ENCODE peak calls at places on chromosomes 11 and 22, in seven cellular contexts. One of them, this sample, is unnamed.

GRCh38 chr22:43481528-43482309 is 69.9 kb downstream of the MPPED1 start:
- DNase-seq in kidney: peak
- DNase-seq in stomach: peak
- DNase-seq in CD8-positive, alpha-beta T cell: peak
- DNase-seq in WTC11: no peak
- DNase-seq in astrocyte of the cerebellum: no peak
- DNase-seq in SK-N-SH: no peak
- DNase-seq in this sample: peak

GRCh38 chr11:114075891-114076441 is 16.5 kb downstream of the ZBTB16 start:
- DNase-seq in kidney: no peak
- DNase-seq in SK-N-SH: peak
- DNase-seq in CD8-positive, alpha-beta T cell: no peak
- DNase-seq in astrocyte of the cerebellum: peak
- DNase-seq in stomach: no peak
- DNase-seq in WTC11: peak
- DNase-seq in this sample: peak

GRCh38 chr22:50118557-50119168 is 28.9 kb downstream of the MOV10L1 start:
- DNase-seq in WTC11: no peak
- DNase-seq in CD8-positive, alpha-beta T cell: no peak
- DNase-seq in kidney: no peak
- DNase-seq in stomach: no peak
- DNase-seq in astrocyte of the cerebellum: peak
- DNase-seq in SK-N-SH: no peak
- DNase-seq in this sample: no peak

GRCh38 chr22:40189979-40190378 is 12.3 kb downstream of the TNRC6B start:
- DNase-seq in WTC11: no peak
- DNase-seq in CD8-positive, alpha-beta T cell: no peak
- DNase-seq in astrocyte of the cerebellum: no peak
- DNase-seq in SK-N-SH: no peak
- DNase-seq in kidney: no peak
- DNase-seq in stomach: no peak
- DNase-seq in this sample: no peak

GRCh38 chr22:21448627-21449416 is 18.4 kb upstream of the TMEM191C start:
- DNase-seq in astrocyte of the cerebellum: no peak
- DNase-seq in SK-N-SH: no peak
- DNase-seq in kidney: peak
- DNase-seq in WTC11: no peak
- DNase-seq in CD8-positive, alpha-beta T cell: no peak
- DNase-seq in stomach: peak
- DNase-seq in this sample: no peak

GRCh38 chr11:44872556-44872955 is 78.1 kb downstream of the TP53I11 start:
- DNase-seq in SK-N-SH: no peak
- DNase-seq in WTC11: no peak
- DNase-seq in kidney: no peak
- DNase-seq in CD8-positive, alpha-beta T cell: no peak
- DNase-seq in stomach: no peak
- DNase-seq in astrocyte of the cerebellum: no peak
- DNase-seq in this sample: no peak

GRCh38 chr11:32438883-32439487 is 3.6 kb upstream of the WT1 start:
- DNase-seq in WTC11: no peak
- DNase-seq in CD8-positive, alpha-beta T cell: no peak
- DNase-seq in kidney: no peak
- DNase-seq in stomach: no peak
- DNase-seq in astrocyte of the cerebellum: no peak
- DNase-seq in SK-N-SH: peak
- DNase-seq in this sample: no peak

GRCh38 chr11:79045018-79045787 is 395.6 kb downstream of the TENM4 start:
- DNase-seq in stomach: no peak
- DNase-seq in astrocyte of the cerebellum: no peak
- DNase-seq in SK-N-SH: peak
- DNase-seq in CD8-positive, alpha-beta T cell: no peak
- DNase-seq in kidney: no peak
- DNase-seq in WTC11: no peak
- DNase-seq in this sample: no peak

GRCh38 chr11:125404811-125405481 is 91.1 kb downstream of the FEZ1 start:
- DNase-seq in astrocyte of the cerebellum: no peak
- DNase-seq in WTC11: peak
- DNase-seq in SK-N-SH: peak
- DNase-seq in CD8-positive, alpha-beta T cell: peak
- DNase-seq in stomach: peak
- DNase-seq in kidney: peak
- DNase-seq in this sample: peak

GRCh38 chr11:83764643-83765042 is 478.5 kb upstream of the CCDC90B start:
- DNase-seq in astrocyte of the cerebellum: no peak
- DNase-seq in CD8-positive, alpha-beta T cell: no peak
- DNase-seq in SK-N-SH: no peak
- DNase-seq in kidney: no peak
- DNase-seq in stomach: no peak
- DNase-seq in WTC11: no peak
- DNase-seq in this sample: no peak

GRCh38 chr22:29072193-29072978 is 449 bp upstream of the KREMEN1 start:
- DNase-seq in kidney: peak
- DNase-seq in WTC11: peak
- DNase-seq in stomach: peak
- DNase-seq in astrocyte of the cerebellum: no peak
- DNase-seq in CD8-positive, alpha-beta T cell: peak
- DNase-seq in SK-N-SH: peak
- DNase-seq in this sample: peak

GRCh38 chr11:72570893-72571741 is 103.1 kb downstream of the PDE2A start:
- DNase-seq in WTC11: no peak
- DNase-seq in SK-N-SH: no peak
- DNase-seq in stomach: peak
- DNase-seq in astrocyte of the cerebellum: no peak
- DNase-seq in CD8-positive, alpha-beta T cell: no peak
- DNase-seq in kidney: no peak
- DNase-seq in this sample: no peak

GRCh38 chr11:14179126-14179820 is 179.7 kb downstream of the RRAS2 start:
- DNase-seq in WTC11: no peak
- DNase-seq in astrocyte of the cerebellum: peak
- DNase-seq in SK-N-SH: no peak
- DNase-seq in kidney: no peak
- DNase-seq in stomach: no peak
- DNase-seq in CD8-positive, alpha-beta T cell: no peak
- DNase-seq in this sample: no peak

GRCh38 chr11:35214181-35214770 is 75.3 kb downstream of the CD44 start:
- DNase-seq in CD8-positive, alpha-beta T cell: no peak
- DNase-seq in WTC11: no peak
- DNase-seq in SK-N-SH: no peak
- DNase-seq in stomach: no peak
- DNase-seq in kidney: no peak
- DNase-seq in astrocyte of the cerebellum: no peak
- DNase-seq in this sample: no peak

GRCh38 chr11:118856314-118856713 is 27.4 kb upstream of the CXCR5 start:
- DNase-seq in SK-N-SH: no peak
- DNase-seq in astrocyte of the cerebellum: no peak
- DNase-seq in WTC11: no peak
- DNase-seq in kidney: no peak
- DNase-seq in stomach: no peak
- DNase-seq in CD8-positive, alpha-beta T cell: no peak
- DNase-seq in this sample: no peak

GRCh38 chr22:43971112-43971511 is 15.9 kb downstream of the SAMM50 start:
- DNase-seq in WTC11: no peak
- DNase-seq in astrocyte of the cerebellum: no peak
- DNase-seq in CD8-positive, alpha-beta T cell: no peak
- DNase-seq in SK-N-SH: no peak
- DNase-seq in kidney: no peak
- DNase-seq in stomach: no peak
- DNase-seq in this sample: no peak

GRCh38 chr22:44972363-44973083 is 37.3 kb downstream of the PHF21B start:
- DNase-seq in kidney: no peak
- DNase-seq in WTC11: no peak
- DNase-seq in astrocyte of the cerebellum: no peak
- DNase-seq in SK-N-SH: no peak
- DNase-seq in CD8-positive, alpha-beta T cell: no peak
- DNase-seq in stomach: no peak
- DNase-seq in this sample: no peak

GRCh38 chr11:2934611-2935239 is 5.5 kb upstream of the PHLDA2 start:
- DNase-seq in WTC11: peak
- DNase-seq in CD8-positive, alpha-beta T cell: no peak
- DNase-seq in kidney: no peak
- DNase-seq in stomach: no peak
- DNase-seq in astrocyte of the cerebellum: no peak
- DNase-seq in SK-N-SH: no peak
- DNase-seq in this sample: no peak

GRCh38 chr22:49266561-49267519 is 560.8 kb downstream of the BRD1 start:
- DNase-seq in SK-N-SH: no peak
- DNase-seq in stomach: no peak
- DNase-seq in CD8-positive, alpha-beta T cell: no peak
- DNase-seq in kidney: no peak
- DNase-seq in astrocyte of the cerebellum: no peak
- DNase-seq in WTC11: peak
- DNase-seq in this sample: no peak

GRCh38 chr11:118605116-118605867 is 2.1 kb upstream of the PHLDB1 start:
- DNase-seq in stomach: peak
- DNase-seq in WTC11: no peak
- DNase-seq in kidney: peak
- DNase-seq in SK-N-SH: peak
- DNase-seq in astrocyte of the cerebellum: peak
- DNase-seq in CD8-positive, alpha-beta T cell: no peak
- DNase-seq in this sample: no peak

GRCh38 chr11:101478587-101479375 is 105.0 kb downstream of the TRPC6 start:
- DNase-seq in stomach: no peak
- DNase-seq in WTC11: no peak
- DNase-seq in astrocyte of the cerebellum: no peak
- DNase-seq in CD8-positive, alpha-beta T cell: no peak
- DNase-seq in SK-N-SH: no peak
- DNase-seq in kidney: no peak
- DNase-seq in this sample: peak

GRCh38 chr11:5280582-5281102 is 10.9 kb upstream of the HBE1 start:
- DNase-seq in astrocyte of the cerebellum: peak
- DNase-seq in CD8-positive, alpha-beta T cell: no peak
- DNase-seq in WTC11: peak
- DNase-seq in stomach: peak
- DNase-seq in kidney: peak
- DNase-seq in SK-N-SH: no peak
- DNase-seq in this sample: no peak

GRCh38 chr11:114077482-114078305 is 18.2 kb downstream of the ZBTB16 start:
- DNase-seq in CD8-positive, alpha-beta T cell: no peak
- DNase-seq in WTC11: no peak
- DNase-seq in kidney: no peak
- DNase-seq in astrocyte of the cerebellum: no peak
- DNase-seq in stomach: no peak
- DNase-seq in SK-N-SH: no peak
- DNase-seq in this sample: no peak

GRCh38 chr11:69321877-69322350 is 28.0 kb downstream of the MYEOV start:
- DNase-seq in WTC11: no peak
- DNase-seq in stomach: no peak
- DNase-seq in CD8-positive, alpha-beta T cell: no peak
- DNase-seq in SK-N-SH: no peak
- DNase-seq in astrocyte of the cerebellum: peak
- DNase-seq in kidney: no peak
- DNase-seq in this sample: no peak

GRCh38 chr11:78168539-78169477 is 19.6 kb downstream of the KCTD21 start:
- DNase-seq in astrocyte of the cerebellum: peak
- DNase-seq in WTC11: no peak
- DNase-seq in stomach: peak
- DNase-seq in kidney: peak
- DNase-seq in SK-N-SH: peak
- DNase-seq in CD8-positive, alpha-beta T cell: no peak
- DNase-seq in this sample: no peak

GRCh38 chr22:48918585-48919186 is 909.0 kb downstream of the BRD1 start:
- DNase-seq in kidney: no peak
- DNase-seq in SK-N-SH: no peak
- DNase-seq in astrocyte of the cerebellum: no peak
- DNase-seq in CD8-positive, alpha-beta T cell: peak
- DNase-seq in WTC11: no peak
- DNase-seq in stomach: peak
- DNase-seq in this sample: no peak

GRCh38 chr11:73612601-73613137 is 14.8 kb upstream of the FAM168A start:
- DNase-seq in SK-N-SH: no peak
- DNase-seq in WTC11: no peak
- DNase-seq in astrocyte of the cerebellum: no peak
- DNase-seq in kidney: no peak
- DNase-seq in CD8-positive, alpha-beta T cell: no peak
- DNase-seq in stomach: no peak
- DNase-seq in this sample: no peak

GRCh38 chr11:47425611-47426010 is 628 bp downstream of the PSMC3 start:
- DNase-seq in WTC11: no peak
- DNase-seq in SK-N-SH: no peak
- DNase-seq in astrocyte of the cerebellum: no peak
- DNase-seq in CD8-positive, alpha-beta T cell: no peak
- DNase-seq in stomach: no peak
- DNase-seq in kidney: no peak
- DNase-seq in this sample: no peak

GRCh38 chr11:1356007-1356435 is 33.7 kb upstream of the BRSK2 start:
- DNase-seq in stomach: peak
- DNase-seq in CD8-positive, alpha-beta T cell: no peak
- DNase-seq in astrocyte of the cerebellum: no peak
- DNase-seq in SK-N-SH: peak
- DNase-seq in WTC11: no peak
- DNase-seq in kidney: no peak
- DNase-seq in this sample: no peak

DNA sequence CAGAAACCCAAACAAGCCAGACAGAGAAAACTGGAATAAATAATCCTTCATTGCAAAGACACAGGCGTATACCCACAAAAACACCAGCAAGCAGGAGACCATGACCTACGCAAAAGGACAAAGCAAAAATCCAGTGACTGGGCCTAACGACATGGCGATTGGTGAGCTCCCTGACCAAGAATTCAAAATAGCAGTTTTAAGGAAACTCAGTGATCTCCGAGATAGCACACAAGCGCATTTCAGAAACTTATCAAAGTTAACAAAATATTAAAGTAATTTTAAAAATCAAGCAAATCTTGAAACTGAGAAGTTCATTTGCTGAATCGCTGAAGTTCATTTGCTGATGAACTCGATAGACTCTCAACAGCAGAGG is 27.6 kb downstream of the DBX1 start:
- DNase-seq in stomach: no peak
- DNase-seq in kidney: no peak
- DNase-seq in astrocyte of the cerebellum: no peak
- DNase-seq in WTC11: no peak
- DNase-seq in SK-N-SH: no peak
- DNase-seq in CD8-positive, alpha-beta T cell: no peak
- DNase-seq in this sample: no peak
- TF ChIP-seq CTCF in stomach: peak
- TF ChIP-seq CTCF in kidney: no peak
- TF ChIP-seq CTCF in astrocyte of the cerebellum: no peak
- TF ChIP-seq CTCF in WTC11: peak
- TF ChIP-seq CTCF in SK-N-SH: peak
- TF ChIP-seq CTCF in CD8-positive, alpha-beta T cell: no peak
- TF ChIP-seq CTCF in this sample: no peak

GRCh38 chr22:26502688-26503561 is 9.3 kb downstream of the TFIP11 start:
- DNase-seq in stomach: peak
- DNase-seq in CD8-positive, alpha-beta T cell: peak
- DNase-seq in SK-N-SH: peak
- DNase-seq in kidney: no peak
- DNase-seq in astrocyte of the cerebellum: peak
- DNase-seq in WTC11: peak
- DNase-seq in this sample: peak
- TF ChIP-seq CTCF in stomach: no peak
- TF ChIP-seq CTCF in CD8-positive, alpha-beta T cell: peak
- TF ChIP-seq CTCF in SK-N-SH: peak
- TF ChIP-seq CTCF in kidney: peak
- TF ChIP-seq CTCF in astrocyte of the cerebellum: peak
- TF ChIP-seq CTCF in WTC11: peak
- TF ChIP-seq CTCF in this sample: peak

GRCh38 chr11:128553662-128554392 is 33.5 kb downstream of the ETS1 start:
- DNase-seq in WTC11: no peak
- DNase-seq in stomach: no peak
- DNase-seq in SK-N-SH: no peak
- DNase-seq in astrocyte of the cerebellum: no peak
- DNase-seq in kidney: no peak
- DNase-seq in CD8-positive, alpha-beta T cell: no peak
- DNase-seq in this sample: peak
- TF ChIP-seq CTCF in WTC11: no peak
- TF ChIP-seq CTCF in stomach: no peak
- TF ChIP-seq CTCF in SK-N-SH: no peak
- TF ChIP-seq CTCF in astrocyte of the cerebellum: no peak
- TF ChIP-seq CTCF in kidney: peak
- TF ChIP-seq CTCF in CD8-positive, alpha-beta T cell: no peak
- TF ChIP-seq CTCF in this sample: peak

GRCh38 chr11:94959179-94959578 is 14.2 kb downstream of the CWC15 start:
- DNase-seq in stomach: no peak
- DNase-seq in astrocyte of the cerebellum: no peak
- DNase-seq in CD8-positive, alpha-beta T cell: no peak
- DNase-seq in kidney: no peak
- DNase-seq in WTC11: no peak
- DNase-seq in SK-N-SH: no peak
- DNase-seq in this sample: no peak
- TF ChIP-seq CTCF in stomach: no peak
- TF ChIP-seq CTCF in astrocyte of the cerebellum: no peak
- TF ChIP-seq CTCF in CD8-positive, alpha-beta T cell: no peak
- TF ChIP-seq CTCF in kidney: no peak
- TF ChIP-seq CTCF in WTC11: no peak
- TF ChIP-seq CTCF in SK-N-SH: no peak
- TF ChIP-seq CTCF in this sample: no peak